ENCODE peak calls at places on chromosomes 12 and 14, in five cellular contexts. F is AG10803, K is lung, T is fibroblast of the aortic adventitia, Y is mucosa of descending colon. W is an unnamed sample.

GRCh38 chr12:24047345-24047744 is 97.9 kb upstream of the SOX5 start:
- DNase-seq in F (no peak), T (no peak), Y (no peak), K (no peak), W (no peak)

GRCh38 chr12:114371250-114371649 is 34.7 kb downstream of the TBX5 start:
- DNase-seq in K (no peak), F (no peak), T (no peak), Y (no peak), W (no peak)

GRCh38 chr14:65495196-65495595 is 82.7 kb downstream of the FUT8 start:
- DNase-seq in F (no peak), Y (no peak), K (no peak), T (peak), W (no peak)

GRCh38 chr12:51254592-51254991 is 15.6 kb downstream of the SMAGP start:
- DNase-seq in T (no peak), F (no peak), Y (no peak), K (no peak), W (no peak)

GRCh38 chr14:24971255-24971654 is 78.7 kb downstream of the STXBP6 start:
- DNase-seq in F (peak), K (no peak), T (no peak), Y (no peak), W (no peak)

GRCh38 chr14:103385994-103386491 is 828 bp downstream of the MARK3 start:
- DNase-seq in Y (peak), F (peak), K (no peak), T (peak), W (peak)

GRCh38 chr14:53962954-53963490 is 6.4 kb upstream of the BMP4 start:
- DNase-seq in T (no peak), F (no peak), K (no peak), Y (no peak), W (no peak)

GRCh38 chr12:953776-954175 is 4.3 kb upstream of the RAD52 start:
- DNase-seq in T (peak), F (peak), K (no peak), Y (no peak), W (no peak)

GRCh38 chr12:126547905-126548304 is 1482.7 kb downstream of the AACS start:
- DNase-seq in Y (no peak), K (no peak), T (peak), F (no peak), W (no peak)

GRCh38 chr14:74469548-74470518 is 23.3 kb downstream of the NPC2 start:
- DNase-seq in K (no peak), T (no peak), F (no peak), Y (no peak), W (no peak)

GRCh38 chr14:104563191-104563741 is 16.3 kb upstream of the C14orf180 start:
- DNase-seq in T (no peak), K (no peak), F (no peak), Y (no peak), W (no peak)

GRCh38 chr12:94707892-94708291 is 57.5 kb upstream of the TMCC3 start:
- DNase-seq in Y (no peak), K (peak), T (peak), F (peak), W (no peak)

GRCh38 chr12:113914176-113914575 is 51.9 kb downstream of the RBM19 start:
- DNase-seq in K (no peak), Y (no peak), T (no peak), F (no peak), W (no peak)

GRCh38 chr12:116222358-116222757 is 55.1 kb downstream of the MED13L start:
- DNase-seq in Y (no peak), K (peak), T (peak), F (peak), W (no peak)

GRCh38 chr14:30227436-30227835 is 299.8 kb upstream of the PRKD1 start:
- DNase-seq in Y (no peak), K (no peak), F (peak), T (peak), W (no peak)

GRCh38 chr12:12181516-12181915 is 85.3 kb downstream of the LRP6 start:
- DNase-seq in Y (no peak), K (no peak), F (peak), T (peak), W (no peak)

GRCh38 chr12:19115285-19115684 is 14.2 kb upstream of the PLEKHA5 start:
- DNase-seq in K (no peak), T (no peak), Y (no peak), F (no peak), W (no peak)

GRCh38 chr14:50047274-50047676 is 69.1 kb downstream of the VCPKMT start:
- DNase-seq in T (no peak), K (no peak), F (no peak), Y (no peak), W (no peak)

GRCh38 chr14:65080954-65081747 is 21.2 kb downstream of the MAX start:
- DNase-seq in F (no peak), Y (peak), K (no peak), T (peak), W (no peak)

GRCh38 chr12:4031703-4032291 is 158.6 kb upstream of the PARP11 start:
- DNase-seq in K (peak), F (peak), T (no peak), Y (peak), W (no peak)

GRCh38 chr12:12508612-12509011 is 54.1 kb downstream of the DUSP16 start:
- DNase-seq in Y (no peak), K (no peak), T (peak), F (peak), W (no peak)

GRCh38 chr14:93301821-93302447 is 30.9 kb downstream of the BTBD7 start:
- DNase-seq in Y (no peak), T (no peak), F (peak), K (no peak), W (no peak)

GRCh38 chr14:56116128-56116900 is 1.9 kb upstream of the PELI2 start:
- DNase-seq in Y (no peak), F (no peak), K (no peak), T (no peak), W (no peak)

GRCh38 chr12:15846887-15847286 is 35.3 kb upstream of the STRAP start:
- DNase-seq in F (peak), Y (no peak), K (no peak), T (peak), W (no peak)

GRCh38 chr12:84793558-84794367 is 118.8 kb downstream of the SLC6A15 start:
- DNase-seq in K (no peak), Y (no peak), T (peak), F (peak), W (no peak)

GRCh38 chr14:54219281-54220121 is 177.3 kb upstream of the CDKN3 start:
- DNase-seq in F (peak), T (no peak), K (no peak), Y (no peak), W (no peak)

GRCh38 chr14:99190696-99191662 is 81.0 kb downstream of the BCL11B start:
- DNase-seq in Y (no peak), T (no peak), F (no peak), K (no peak), W (no peak)

GRCh38 chr14:34699873-34700621 is 14.3 kb downstream of the CFL2 start:
- DNase-seq in K (no peak), F (peak), Y (no peak), T (peak), W (no peak)

GRCh38 chr12:42588981-42589464 is 523 bp downstream of the PRICKLE1 start:
- DNase-seq in T (peak), K (peak), Y (peak), F (no peak), W (peak)

GRCh38 chr12:122880668-122881067 is 15.3 kb downstream of the VPS37B start:
- DNase-seq in T (peak), F (peak), Y (no peak), K (no peak), W (no peak)

GRCh38 chr14:77040995-77041744 is 12.7 kb upstream of the IRF2BPL start:
- DNase-seq in K (no peak), T (no peak), Y (no peak), F (no peak), W (no peak)

GRCh38 chr12:85575115-85576096 is 260.8 kb downstream of the RASSF9 start:
- DNase-seq in F (peak), Y (no peak), T (peak), K (no peak), W (no peak)

GRCh38 chr12:68403296-68403695 is 71.1 kb upstream of the MDM1 start:
- DNase-seq in T (no peak), Y (no peak), F (peak), K (no peak), W (no peak)

GRCh38 chr12:53224268-53224896 is 7.6 kb downstream of the RARG start:
- DNase-seq in Y (no peak), K (no peak), F (no peak), T (no peak), W (no peak)
- TF ChIP-seq CTCF in Y (no peak), K (no peak), F (peak), T (peak), W (peak)

GRCh38 chr14:23539867-23540469 is 11.6 kb downstream of the ZFHX2 start:
- DNase-seq in F (no peak), T (no peak), Y (no peak), K (no peak), W (no peak)
- TF ChIP-seq CTCF in F (no peak), T (no peak), Y (no peak), K (no peak), W (no peak)

DNA sequence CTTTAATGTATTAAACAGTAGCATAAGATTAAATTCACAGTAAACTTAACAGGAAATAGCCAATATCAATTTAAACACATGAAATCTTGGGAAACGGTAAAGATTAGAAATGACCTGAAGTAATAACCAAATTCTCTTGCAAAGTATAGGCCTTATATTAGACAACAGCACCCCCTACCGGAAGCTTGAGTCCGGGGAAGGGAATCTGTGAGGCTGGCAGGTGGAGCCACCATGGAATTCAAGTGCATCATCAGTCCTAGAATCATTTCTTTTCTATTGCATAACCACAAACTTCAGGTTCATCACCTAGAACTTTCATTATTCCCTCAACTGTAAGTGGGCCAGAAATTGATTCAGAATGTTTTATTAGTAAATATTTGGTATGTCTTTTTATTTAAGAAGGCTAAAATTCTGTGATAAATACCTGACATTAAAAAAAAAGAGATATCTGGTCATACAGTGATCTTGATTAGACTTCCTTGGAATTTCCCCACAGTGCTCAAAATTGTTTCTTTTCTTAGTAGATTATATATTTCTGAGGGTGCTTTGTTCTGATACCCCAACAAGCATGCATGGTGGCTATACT is 48.6 kb downstream of the AP5M1 start:
- DNase-seq in K (peak), F (peak), Y (no peak), T (peak), W (peak)
- TF ChIP-seq CTCF in K (peak), F (peak), Y (peak), T (peak), W (peak)

DNA sequence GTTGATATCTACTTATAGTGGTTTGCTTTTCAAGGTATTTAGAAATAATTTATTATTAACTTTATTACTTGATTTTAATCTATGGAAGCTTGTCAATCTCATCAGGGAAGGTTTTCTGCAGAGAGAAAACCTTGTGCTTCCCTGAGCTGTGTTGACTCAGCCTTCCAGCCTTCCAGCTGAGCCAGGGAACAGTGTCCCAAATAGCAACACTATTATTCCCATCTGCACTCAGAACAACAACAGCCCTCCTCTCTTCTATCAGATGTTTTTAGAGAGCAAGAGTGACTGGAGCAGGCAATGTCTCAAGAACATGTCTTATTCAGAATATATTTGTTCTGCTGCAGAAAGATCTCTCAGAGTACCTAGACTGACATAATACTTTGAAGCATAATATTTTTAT is 389.9 kb upstream of the GARIN6 start:
- DNase-seq in F (no peak), T (no peak), K (no peak), Y (no peak), W (no peak)
- TF ChIP-seq CTCF in F (no peak), T (no peak), K (no peak), Y (no peak), W (no peak)